ENCODE peak calls at places on chromosomes 5 and 9, in six cellular contexts. K, V, J, X, D and G are unnamed samples.

GRCh38 chr9:87954230-87954629 is 20.1 kb downstream of the CDK20 start:
- DNase-seq in K (no peak), V (no peak), J (no peak), X (no peak), D (no peak), G (no peak)

GRCh38 chr9:121266906-121267650 is 884 bp upstream of the GSN start:
- DNase-seq in K (no peak), V (peak; percentile 50), J (no peak), X (no peak), D (no peak), G (no peak)

GRCh38 chr5:39283231-39283818 is 64.0 kb upstream of the FYB1 start:
- DNase-seq in K (no peak), V (no peak), J (peak; percentile 29), X (peak; percentile 79), D (peak; percentile 81), G (peak; percentile 57)

GRCh38 chr5:7742241-7742656 is 108.7 kb downstream of the CFAP90 start:
- DNase-seq in K (no peak), V (no peak), J (no peak), X (no peak), D (no peak), G (no peak)

GRCh38 chr5:172603425-172603824 is 37.6 kb upstream of the NEURL1B start:
- DNase-seq in K (no peak), V (no peak), J (peak; percentile 7), X (no peak), D (no peak), G (no peak)

GRCh38 chr9:69946800-69947437 is 96.7 kb upstream of the MAMDC2 start:
- DNase-seq in K (no peak), V (no peak), J (peak; percentile 59), X (peak; percentile 10), D (peak; percentile 49), G (peak; percentile 71)

GRCh38 chr5:81232449-81233079 is 558 bp upstream of the CKMT2 start:
- DNase-seq in K (peak; percentile 37), V (peak; percentile 94), J (no peak), X (no peak), D (no peak), G (peak; percentile 2)

GRCh38 chr9:126915281-126915816 is 767 bp downstream of the RALGPS1 start:
- DNase-seq in K (peak; percentile 76), V (peak; percentile 57), J (no peak), X (peak; percentile 83), D (peak; percentile 6), G (no peak)

GRCh38 chr9:101923451-101923850 is 185.0 kb upstream of the GRIN3A start:
- DNase-seq in K (no peak), V (no peak), J (no peak), X (no peak), D (no peak), G (no peak)

GRCh38 chr5:146825033-146825432 is 53.5 kb downstream of the PPP2R2B start:
- DNase-seq in K (peak; percentile 33), V (no peak), J (no peak), X (peak; percentile 58), D (peak; percentile 33), G (no peak)

GRCh38 chr9:77177894-77178794 is 810 bp downstream of the VPS13A start:
- DNase-seq in K (peak; percentile 54), V (peak; percentile 75), J (no peak), X (peak; percentile 24), D (peak; percentile 69), G (no peak)

GRCh38 chr9:4979224-4979623 is 5.8 kb upstream of the JAK2 start:
- DNase-seq in K (no peak), V (no peak), J (peak; percentile 27), X (no peak), D (no peak), G (no peak)

GRCh38 chr9:124264812-124265211 is 7.1 kb downstream of the NEK6 start:
- DNase-seq in K (no peak), V (no peak), J (no peak), X (no peak), D (peak; percentile 42), G (peak; percentile 75)

GRCh38 chr9:131043646-131044045 is 34.7 kb downstream of the LAMC3 start:
- DNase-seq in K (no peak), V (no peak), J (no peak), X (no peak), D (no peak), G (no peak)

GRCh38 chr5:178595145-178595544 is 5.0 kb upstream of the COL23A1 start:
- DNase-seq in K (no peak), V (no peak), J (no peak), X (no peak), D (no peak), G (no peak)

GRCh38 chr5:54959673-54960418 is 25.5 kb downstream of the ESM1 start:
- DNase-seq in K (no peak), V (no peak), J (no peak), X (peak; percentile 43), D (peak; percentile 37), G (no peak)
- TF ChIP-seq CTCF in K (no peak), V (no peak), J (peak; percentile 39), X (no peak), D (peak; percentile 58), G (peak; percentile 31)

GRCh38 chr5:122291000-122291592 is 20.9 kb upstream of the SNCAIP start:
- DNase-seq in K (no peak), V (no peak), J (no peak), X (no peak), D (no peak), G (no peak)

GRCh38 chr5:122292357-122292756 is 19.7 kb upstream of the SNCAIP start:
- DNase-seq in K (no peak), V (no peak), J (peak; percentile 27), X (no peak), D (no peak), G (peak; percentile 34)

GRCh38 chr5:122300374-122300773 is 11.7 kb upstream of the SNCAIP start:
- DNase-seq in K (no peak), V (no peak), J (no peak), X (no peak), D (no peak), G (no peak)

GRCh38 chr5:122297587-122298298 is 14.3 kb upstream of the SNCAIP start:
- DNase-seq in K (no peak), V (no peak), J (no peak), X (no peak), D (no peak), G (no peak)

DNA sequence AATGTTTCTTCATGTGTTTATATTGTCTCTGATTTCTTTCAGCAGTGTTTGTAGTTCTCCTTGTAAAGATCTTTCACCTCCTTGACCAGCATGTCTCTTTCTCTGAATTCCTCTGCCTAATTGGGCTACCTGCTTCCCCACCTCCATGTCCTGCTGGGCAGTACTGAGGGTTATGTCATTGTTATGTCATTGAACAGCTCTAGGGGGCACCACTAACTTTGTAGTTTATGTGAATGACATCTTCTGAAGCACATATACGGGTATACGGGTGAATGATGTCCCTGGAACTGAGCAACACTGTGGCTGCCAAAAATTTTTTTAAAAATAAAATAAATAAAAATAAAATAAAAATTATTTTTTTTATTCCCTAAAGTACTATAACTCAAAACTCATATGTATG is 16.9 kb upstream of the SNCAIP start:
- DNase-seq in K (no peak), V (no peak), J (no peak), X (no peak), D (peak; percentile 30), G (no peak)
- TF ChIP-seq CTCF in K (peak; percentile 21), V (no peak), J (peak; percentile 14), X (no peak), D (peak; percentile 27), G (peak; percentile 19)

DNA sequence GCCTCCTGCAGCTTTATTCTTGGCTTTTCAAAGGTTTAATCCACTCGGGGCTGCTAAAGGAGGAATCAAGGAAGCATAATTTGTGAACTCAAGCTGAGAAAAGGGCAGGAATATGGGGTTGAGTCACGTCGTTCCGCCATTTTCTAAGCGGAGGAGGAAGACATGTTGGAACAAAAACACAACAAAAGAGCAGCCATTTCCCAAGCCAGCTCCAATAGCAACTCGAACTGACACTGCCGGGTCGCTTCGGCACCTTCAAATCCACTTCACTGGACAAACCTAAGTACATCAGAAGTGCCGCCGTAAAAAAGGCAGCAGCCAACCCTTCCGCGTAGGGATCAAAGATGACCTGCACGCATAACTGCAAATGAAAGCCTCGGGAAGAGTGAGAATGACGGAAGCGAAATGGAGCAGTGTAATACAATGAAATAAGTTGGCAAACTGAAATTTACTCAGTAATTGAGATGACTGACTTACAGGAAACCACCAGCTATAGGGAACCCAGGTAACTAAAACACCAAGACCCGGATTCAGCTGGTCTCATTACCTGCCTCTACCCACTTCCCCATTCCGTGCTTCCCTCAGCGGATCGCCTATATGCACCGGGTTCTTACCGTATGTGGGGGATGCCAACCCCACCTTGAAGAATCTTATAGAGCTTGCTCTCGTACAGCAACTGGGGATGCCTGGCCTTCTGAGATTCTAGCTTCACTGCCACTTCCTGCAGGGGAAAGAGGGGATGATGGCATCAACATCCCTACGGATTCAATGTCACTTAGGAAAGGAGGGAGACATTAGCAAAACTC is 1.6 kb downstream of the CSNK1A1 start:
- DNase-seq in K (peak; percentile 41), V (no peak), J (no peak), X (peak; percentile 34), D (peak; percentile 51), G (no peak)
- TF ChIP-seq CTCF in K (no peak), V (no peak), J (no peak), X (no peak), D (no peak), G (no peak)

GRCh38 chr5:139863361-139863760 is 67.8 kb downstream of the PSD2 start:
- DNase-seq in K (peak; percentile 45), V (peak; percentile 85), J (no peak), X (no peak), D (no peak), G (no peak)

GRCh38 chr5:139861889-139862207 is 66.2 kb downstream of the PSD2 start:
- DNase-seq in K (no peak), V (no peak), J (no peak), X (no peak), D (no peak), G (no peak)

GRCh38 chr5:139863855-139864558 is 68.4 kb downstream of the PSD2 start:
- DNase-seq in K (no peak), V (peak; percentile 73), J (peak; percentile 15), X (peak; percentile 80), D (peak; percentile 52), G (peak; percentile 5)

GRCh38 chr5:139862313-139862712 is 66.7 kb downstream of the PSD2 start:
- DNase-seq in K (no peak), V (no peak), J (no peak), X (no peak), D (no peak), G (peak; percentile 11)

DNA sequence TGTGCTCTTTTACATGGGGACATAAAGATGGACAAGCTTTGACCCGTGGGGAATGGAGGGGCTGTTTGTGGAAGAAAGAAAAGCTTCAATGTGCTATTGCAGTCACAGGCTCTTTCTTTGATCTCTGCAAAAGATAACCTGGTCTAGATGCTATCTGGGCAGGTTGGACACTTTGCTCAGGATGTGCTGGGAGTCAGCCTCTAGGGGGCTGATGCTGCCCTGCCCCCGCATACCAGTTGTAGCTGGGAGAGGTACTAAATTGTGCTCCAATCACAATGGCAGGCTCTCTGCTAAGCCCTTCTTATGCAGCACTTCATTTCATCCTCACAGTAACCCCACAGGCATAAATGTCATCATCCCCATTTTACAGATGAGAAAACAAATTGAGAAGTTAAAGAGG is 67.2 kb downstream of the PSD2 start:
- DNase-seq in K (no peak), V (no peak), J (no peak), X (no peak), D (no peak), G (no peak)
- TF ChIP-seq CTCF in K (no peak), V (no peak), J (peak; percentile 12), X (no peak), D (peak; percentile 13), G (no peak)

GRCh38 chr5:181043285-181044092 is 3.4 kb downstream of the BTNL9 start:
- DNase-seq in K (no peak), V (no peak), J (no peak), X (peak; percentile 53), D (no peak), G (no peak)
- TF ChIP-seq CTCF in K (no peak), V (peak; percentile 5), J (no peak), X (no peak), D (peak; percentile 9), G (no peak)